ENCODE peak calls at places on chromosomes 16 and 17, in five cellular contexts. J, G, L, N and D are unnamed samples.

GRCh38 chr17:7842950-7843535 is 9.0 kb downstream of the KDM6B start:
- DNase-seq in J (peak; percentile 68), L (no peak), G (peak; percentile 87), N (peak; percentile 87), D (peak; percentile 54)

GRCh38 chr16:69310479-69311114 is 553 bp upstream of the VPS4A start:
- DNase-seq in N (no peak), L (no peak), G (no peak), J (no peak), D (no peak)

GRCh38 chr16:468072-468821 is 42.8 kb downstream of the RAB11FIP3 start:
- DNase-seq in N (no peak), J (no peak), G (no peak), L (no peak), D (no peak)

GRCh38 chr17:17120716-17121115 is 78.5 kb downstream of the MPRIP start:
- DNase-seq in N (no peak), J (no peak), L (no peak), G (no peak), D (no peak)

GRCh38 chr17:2542456-2542855 is 30.8 kb upstream of the METTL16 start:
- DNase-seq in L (no peak), N (no peak), J (no peak), G (no peak), D (no peak)

GRCh38 chr17:36740157-36740556 is 138.8 kb downstream of the MRM1 start:
- DNase-seq in N (no peak), J (no peak), L (no peak), G (no peak), D (no peak)

GRCh38 chr17:74981318-74981978 is 6.0 kb upstream of the CDR2L start:
- DNase-seq in G (no peak), N (no peak), L (no peak), J (no peak), D (no peak)

GRCh38 chr16:3520861-3521260 is 20.1 kb downstream of the CLUAP1 start:
- DNase-seq in L (no peak), J (peak; percentile 52), N (no peak), G (no peak), D (no peak)

GRCh38 chr17:35291802-35292201 is 48.9 kb downstream of the SLFN5 start:
- DNase-seq in G (no peak), J (no peak), N (no peak), L (no peak), D (no peak)

GRCh38 chr16:47320546-47321315 is 140.1 kb downstream of the ITFG1 start:
- DNase-seq in G (no peak), L (no peak), J (no peak), N (no peak), D (no peak)

GRCh38 chr17:40326014-40326831 is 17.2 kb downstream of the RARA start:
- DNase-seq in L (peak; percentile 75), G (no peak), J (no peak), N (peak; percentile 31), D (peak; percentile 60)

GRCh38 chr17:40327244-40327666 is 18.3 kb downstream of the RARA start:
- DNase-seq in G (no peak), J (no peak), L (no peak), N (no peak), D (peak; percentile 54)

GRCh38 chr17:40326832-40327199 is 17.8 kb downstream of the RARA start:
- DNase-seq in G (no peak), N (peak; percentile 43), J (no peak), L (no peak), D (no peak)

GRCh38 chr17:40323731-40324650 is 15.0 kb downstream of the RARA start:
- DNase-seq in J (no peak), N (peak; percentile 89), G (peak; percentile 73), L (peak; percentile 89), D (peak; percentile 85)

DNA sequence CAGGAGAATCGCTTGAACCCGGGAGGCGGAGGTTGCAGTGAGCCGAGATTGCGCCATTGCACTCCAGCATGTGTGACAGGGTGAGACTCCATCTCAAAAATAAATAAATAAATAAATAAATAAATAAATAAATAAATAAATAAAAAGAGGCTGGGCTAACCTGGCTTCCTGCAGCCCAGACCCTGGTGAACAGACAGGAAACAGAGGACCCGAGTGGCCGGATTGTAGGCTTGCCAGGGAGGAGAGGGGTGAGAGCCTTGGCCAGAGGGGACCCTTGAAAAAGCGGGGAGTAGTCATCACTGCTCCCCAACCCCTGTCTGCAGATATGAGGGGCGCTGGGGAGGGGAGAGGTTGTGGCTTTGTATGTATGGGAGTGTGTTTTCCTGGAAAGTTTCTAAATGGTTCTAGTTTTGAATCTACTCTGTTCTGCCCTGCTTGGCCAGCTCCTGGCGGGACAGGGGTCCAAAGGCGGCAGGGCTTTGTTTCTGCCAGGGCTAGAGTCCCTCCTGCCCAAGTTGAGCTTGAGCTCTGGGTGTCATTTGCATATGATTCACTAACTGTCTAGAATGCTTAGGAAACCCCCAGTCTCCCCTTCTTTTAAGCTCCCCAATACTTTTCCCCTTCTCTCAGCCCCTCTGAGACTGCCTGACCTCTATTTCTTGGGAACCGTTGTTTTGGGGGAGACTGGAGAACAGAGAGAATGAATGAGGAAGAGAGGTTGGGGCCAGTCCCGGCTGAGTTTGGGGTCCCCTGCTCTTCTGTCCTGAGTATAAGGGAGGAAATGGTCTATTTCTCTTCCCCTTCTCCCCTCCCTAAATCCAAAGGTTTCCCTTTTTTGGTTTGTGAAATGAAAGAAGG is 16.4 kb downstream of the RARA start:
- DNase-seq in N (no peak), L (peak; percentile 42), G (no peak), J (no peak), D (peak; percentile 53)
- H3K27ac ChIP-seq in N (peak overlapping the region; percentile 59), L (peak overlapping the region; percentile 93), G (peak overlapping the region; percentile 95), J (peak overlapping the region; percentile 95), D (peak overlapping the region; percentile 99)

DNA sequence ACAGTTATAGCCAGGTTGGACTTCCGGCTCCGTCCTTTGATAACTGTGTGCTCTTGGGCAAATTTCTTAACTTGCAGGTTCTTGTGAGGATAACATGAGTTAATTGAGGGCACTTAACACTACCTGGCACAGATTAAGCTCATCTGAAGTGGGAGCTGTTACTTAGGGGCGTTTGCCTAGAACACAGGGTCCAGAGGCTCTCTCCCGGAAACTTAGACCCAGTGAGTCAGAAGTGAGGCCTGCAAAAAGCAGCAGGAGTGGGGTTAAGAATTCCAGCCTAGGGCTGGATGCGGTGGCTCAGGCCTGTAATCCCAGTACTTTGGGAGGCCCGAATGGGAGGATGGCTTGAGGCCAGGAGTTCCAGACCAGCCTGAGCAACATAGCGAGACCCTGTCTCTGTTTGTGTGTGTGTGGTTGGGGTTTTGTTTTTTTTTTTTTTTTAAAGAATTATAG is 1.4 kb downstream of the MVP start:
- DNase-seq in N (no peak), L (no peak), J (peak; percentile 61), G (no peak), D (no peak)
- H3K4me1 ChIP-seq in N (peaks cover 89% of the 10 kb centered on the region), L (peaks cover 92% of the 10 kb centered on the region), J (peaks cover 7% of the 10 kb centered on the region), G (peaks cover 57% of the 10 kb centered on the region), D (peaks cover 91% of the 10 kb centered on the region)

GRCh38 chr17:77874303-77875050 is 84.0 kb upstream of the TNRC6C start:
- DNase-seq in L (no peak), N (no peak), J (no peak), G (no peak), D (no peak)

GRCh38 chr17:77869665-77870132 is 88.8 kb upstream of the TNRC6C start:
- DNase-seq in L (no peak), J (no peak), G (no peak), N (no peak), D (no peak)

GRCh38 chr17:77872714-77873517 is 85.6 kb upstream of the TNRC6C start:
- DNase-seq in J (no peak), L (no peak), N (no peak), G (no peak), D (no peak)

GRCh38 chr17:77873518-77874302 is 84.8 kb upstream of the TNRC6C start:
- DNase-seq in N (no peak), G (no peak), J (no peak), L (no peak), D (no peak)

DNA sequence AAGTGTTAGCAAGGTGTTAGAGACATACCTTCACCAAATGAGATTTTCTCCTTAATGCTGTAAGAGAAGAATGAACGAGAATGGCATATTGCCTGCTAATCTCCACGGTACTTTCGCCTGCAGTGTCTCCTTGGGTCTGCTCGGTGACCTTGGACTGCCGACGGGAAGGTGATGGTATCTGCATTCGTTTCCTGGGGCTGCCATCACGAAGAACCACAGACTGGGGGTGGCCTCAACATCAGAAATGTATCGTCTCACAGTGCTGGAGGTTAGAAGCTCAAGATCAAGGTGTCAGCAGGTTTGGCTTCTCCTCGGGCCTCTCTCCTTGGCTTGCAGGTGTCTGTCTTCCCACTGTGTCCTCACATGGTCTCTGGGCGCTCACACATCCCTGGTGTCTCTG is 86.3 kb upstream of the TNRC6C start:
- DNase-seq in G (no peak), N (no peak), L (peak; percentile 65), J (no peak), D (no peak)
- H3K27ac ChIP-seq in G (no peak overlapping the region), N (no peak overlapping the region), L (no peak overlapping the region), J (no peak overlapping the region), D (no peak overlapping the region)

GRCh38 chr16:2210386-2211365 is at the start of gene BRICD5:
- DNase-seq in N (no peak), G (no peak), J (no peak), L (no peak), D (no peak)

GRCh38 chr16:2209258-2210008 is 1.2 kb downstream of the BRICD5 start:
- DNase-seq in G (no peak), J (no peak), L (no peak), N (no peak), D (no peak)

GRCh38 chr16:2208308-2208707 is 2.4 kb downstream of the BRICD5 start:
- DNase-seq in G (no peak), J (no peak), L (no peak), N (no peak), D (no peak)

GRCh38 chr16:2208772-2209171 is 1.9 kb downstream of the BRICD5 start:
- DNase-seq in L (no peak), J (no peak), G (no peak), N (no peak), D (no peak)

DNA sequence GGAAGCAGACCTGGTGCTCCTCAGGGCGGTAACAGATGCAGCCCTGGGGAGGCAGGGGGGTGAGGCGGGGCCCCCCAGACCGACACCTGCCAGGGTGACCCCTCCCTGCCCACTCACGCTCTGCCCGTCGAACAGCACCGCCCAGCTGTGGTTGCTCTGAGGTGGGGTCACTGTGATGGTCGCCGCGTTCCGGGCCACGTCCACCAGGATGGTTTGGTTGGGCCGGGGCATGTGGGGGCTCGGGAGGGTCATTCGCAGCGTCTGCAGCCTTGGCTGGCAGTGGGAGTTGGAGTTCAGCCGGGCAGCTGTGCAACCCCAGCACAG is 692 bp downstream of the BRICD5 start:
- DNase-seq in G (no peak), J (no peak), L (no peak), N (no peak), D (no peak)
- H3K4me1 ChIP-seq in G (peaks cover 29% of the 10 kb centered on the region), J (no peaks in the 10 kb centered on the region), L (peaks cover 26% of the 10 kb centered on the region), N (peaks cover 53% of the 10 kb centered on the region), D (peaks cover 31% of the 10 kb centered on the region)